ENCODE peak calls at places on chromosome 13, in four cellular contexts. One of them, this sample, is unnamed.

GRCh38 chr13:48236528-48237353 is 3.7 kb downstream of the ITM2B start:
- DNase-seq in fibroblast of mammary gland: peak; percentile 68
- DNase-seq in T-cell: no peak
- DNase-seq in left ventricle myocardium inferior: no peak
- DNase-seq in this sample: no peak

GRCh38 chr13:18948012-18948663 is 233.5 kb downstream of the TUBA3C start:
- DNase-seq in left ventricle myocardium inferior: no peak
- DNase-seq in T-cell: no peak
- DNase-seq in fibroblast of mammary gland: no peak
- DNase-seq in this sample: no peak

GRCh38 chr13:41716236-41716635 is 244.7 kb downstream of the VWA8 start:
- DNase-seq in left ventricle myocardium inferior: no peak
- DNase-seq in fibroblast of mammary gland: no peak
- DNase-seq in T-cell: no peak
- DNase-seq in this sample: peak; percentile 14

GRCh38 chr13:49587311-49587847 is 2.0 kb upstream of the RCBTB1 start:
- DNase-seq in left ventricle myocardium inferior: no peak
- DNase-seq in fibroblast of mammary gland: peak; percentile 41
- DNase-seq in T-cell: no peak
- DNase-seq in this sample: no peak

GRCh38 chr13:39035799-39036198 is 2.1 kb downstream of the PROSER1 start:
- DNase-seq in left ventricle myocardium inferior: no peak
- DNase-seq in T-cell: no peak
- DNase-seq in fibroblast of mammary gland: no peak
- DNase-seq in this sample: no peak

GRCh38 chr13:92187378-92187989 is 789.1 kb downstream of the GPC5 start:
- DNase-seq in left ventricle myocardium inferior: no peak
- DNase-seq in T-cell: no peak
- DNase-seq in fibroblast of mammary gland: peak; percentile 39
- DNase-seq in this sample: peak; percentile 26

GRCh38 chr13:70107125-70107497 is 515 bp upstream of the ATXN8OS start:
- DNase-seq in fibroblast of mammary gland: no peak
- DNase-seq in left ventricle myocardium inferior: no peak
- DNase-seq in T-cell: no peak
- DNase-seq in this sample: no peak

GRCh38 chr13:20498659-20499058 is 27.0 kb downstream of the CRYL1 start:
- DNase-seq in T-cell: no peak
- DNase-seq in fibroblast of mammary gland: no peak
- DNase-seq in left ventricle myocardium inferior: no peak
- DNase-seq in this sample: no peak

GRCh38 chr13:43016226-43016625 is 7.2 kb upstream of the DNAJC15 start:
- DNase-seq in left ventricle myocardium inferior: no peak
- DNase-seq in T-cell: no peak
- DNase-seq in fibroblast of mammary gland: no peak
- DNase-seq in this sample: no peak

GRCh38 chr13:110628952-110629701 is 13.8 kb downstream of the NAXD start:
- DNase-seq in left ventricle myocardium inferior: no peak
- DNase-seq in T-cell: no peak
- DNase-seq in fibroblast of mammary gland: peak; percentile 82
- DNase-seq in this sample: no peak

GRCh38 chr13:27638521-27638920 is 16.8 kb downstream of the POLR1D start:
- DNase-seq in T-cell: no peak
- DNase-seq in fibroblast of mammary gland: peak; percentile 36
- DNase-seq in left ventricle myocardium inferior: no peak
- DNase-seq in this sample: no peak

GRCh38 chr13:114073881-114074551 is 58.4 kb downstream of the RASA3 start:
- DNase-seq in left ventricle myocardium inferior: no peak
- DNase-seq in fibroblast of mammary gland: no peak
- DNase-seq in T-cell: no peak
- DNase-seq in this sample: no peak

GRCh38 chr13:73254827-73255226 is 196.0 kb downstream of the KLF5 start:
- DNase-seq in fibroblast of mammary gland: no peak
- DNase-seq in T-cell: no peak
- DNase-seq in left ventricle myocardium inferior: no peak
- DNase-seq in this sample: no peak

GRCh38 chr13:66665991-66666390 is 564.1 kb downstream of the PCDH9 start:
- DNase-seq in T-cell: no peak
- DNase-seq in left ventricle myocardium inferior: peak; percentile 13
- DNase-seq in fibroblast of mammary gland: peak; percentile 77
- DNase-seq in this sample: peak; percentile 66

GRCh38 chr13:26050568-26051230 is 1.1 kb downstream of the SHISA2 start:
- DNase-seq in T-cell: no peak
- DNase-seq in left ventricle myocardium inferior: no peak
- DNase-seq in fibroblast of mammary gland: no peak
- DNase-seq in this sample: peak; percentile 47

GRCh38 chr13:54953786-54954185 is 1925.2 kb downstream of the OLFM4 start:
- DNase-seq in fibroblast of mammary gland: no peak
- DNase-seq in T-cell: no peak
- DNase-seq in left ventricle myocardium inferior: no peak
- DNase-seq in this sample: no peak

GRCh38 chr13:79485014-79485441 is 4.1 kb downstream of the NDFIP2 start:
- DNase-seq in T-cell: no peak
- DNase-seq in left ventricle myocardium inferior: no peak
- DNase-seq in fibroblast of mammary gland: peak; percentile 81
- DNase-seq in this sample: no peak

GRCh38 chr13:75870397-75870801 is 234.3 kb downstream of the LMO7 start:
- DNase-seq in fibroblast of mammary gland: peak; percentile 30
- DNase-seq in left ventricle myocardium inferior: no peak
- DNase-seq in T-cell: no peak
- DNase-seq in this sample: peak; percentile 7

GRCh38 chr13:25203256-25203794 is 31.2 kb upstream of the AMER2 start:
- DNase-seq in T-cell: no peak
- DNase-seq in left ventricle myocardium inferior: no peak
- DNase-seq in fibroblast of mammary gland: no peak
- DNase-seq in this sample: no peak

GRCh38 chr13:21668665-21669599 is 1.9 kb upstream of the FGF9 start:
- DNase-seq in T-cell: no peak
- DNase-seq in left ventricle myocardium inferior: no peak
- DNase-seq in fibroblast of mammary gland: peak; percentile 24
- DNase-seq in this sample: peak; percentile 40

GRCh38 chr13:33606692-33607091 is 211.3 kb upstream of the RFC3 start:
- DNase-seq in T-cell: no peak
- DNase-seq in fibroblast of mammary gland: no peak
- DNase-seq in left ventricle myocardium inferior: no peak
- DNase-seq in this sample: peak; percentile 1

GRCh38 chr13:25175026-25175425 is 2.9 kb upstream of the AMER2 start:
- DNase-seq in T-cell: no peak
- DNase-seq in left ventricle myocardium inferior: no peak
- DNase-seq in fibroblast of mammary gland: no peak
- DNase-seq in this sample: no peak

GRCh38 chr13:29594310-29594709 is 1.2 kb downstream of the SLC7A1 start:
- DNase-seq in T-cell: no peak
- DNase-seq in left ventricle myocardium inferior: no peak
- DNase-seq in fibroblast of mammary gland: peak; percentile 89
- DNase-seq in this sample: no peak

GRCh38 chr13:51780099-51780498 is 23.9 kb downstream of the DHRS12 start:
- DNase-seq in T-cell: no peak
- DNase-seq in left ventricle myocardium inferior: no peak
- DNase-seq in fibroblast of mammary gland: no peak
- DNase-seq in this sample: no peak

GRCh38 chr13:81493144-81493543 is 1152.2 kb upstream of the SPRY2 start:
- DNase-seq in fibroblast of mammary gland: no peak
- DNase-seq in left ventricle myocardium inferior: no peak
- DNase-seq in T-cell: no peak
- DNase-seq in this sample: no peak

This sample was measured in COR-L47.